ENCODE peak calls at places on chromosomes 6 and 20, in seven cellular contexts. I is adrenal gland, R is non-pigmented ciliary epithelial cell, W is HuH-7, A is small intestine, Z is GDM1, U is Daoy. G is an unnamed sample.

GRCh38 chr20:49399329-49399728 is 83.1 kb downstream of the KCNB1 start:
- DNase-seq in W (no peak), I (no peak), U (no peak), A (no peak), Z (no peak), R (no peak), G (no peak)

GRCh38 chr6:161880070-161880469 is 606.2 kb upstream of the AGPAT4 start:
- DNase-seq in U (no peak), W (no peak), A (no peak), Z (no peak), I (no peak), R (no peak), G (no peak)

GRCh38 chr20:9422335-9422734 is 92.1 kb upstream of the LAMP5 start:
- DNase-seq in I (no peak), U (no peak), A (no peak), W (no peak), Z (no peak), R (no peak), G (no peak)

GRCh38 chr20:46571418-46571817 is 21.0 kb upstream of the OCSTAMP start:
- DNase-seq in R (no peak), A (no peak), I (no peak), W (no peak), Z (no peak), U (no peak), G (no peak)

GRCh38 chr6:5135783-5136376 is 50.7 kb downstream of the PPP1R3G start:
- DNase-seq in U (peak; percentile 62), I (no peak), Z (no peak), W (peak; percentile 20), R (no peak), A (peak; percentile 8), G (no peak)

GRCh38 chr6:34742094-34742493 is 15.2 kb upstream of the SNRPC start:
- DNase-seq in I (no peak), Z (no peak), A (no peak), W (no peak), U (no peak), R (no peak), G (no peak)

GRCh38 chr6:153568601-153569000 is 437.5 kb upstream of the RGS17 start:
- DNase-seq in Z (no peak), U (no peak), W (no peak), I (no peak), R (peak; percentile 23), A (no peak), G (no peak)

GRCh38 chr6:40947876-40948514 is 91.0 kb downstream of the UNC5CL start:
- DNase-seq in U (peak; percentile 51), W (no peak), A (no peak), I (no peak), Z (no peak), R (peak; percentile 49), G (no peak)

GRCh38 chr20:44166477-44166876 is 20.5 kb downstream of the JPH2 start:
- DNase-seq in R (no peak), Z (no peak), W (no peak), I (peak; percentile 53), A (no peak), U (peak; percentile 61), G (no peak)

GRCh38 chr20:34709836-34710567 is 5.9 kb downstream of the TP53INP2 start:
- DNase-seq in I (peak; percentile 61), A (peak; percentile 56), U (peak; percentile 65), R (no peak), Z (peak; percentile 65), W (peak; percentile 63), G (peak; percentile 68)

GRCh38 chr6:121485359-121485809 is 49.9 kb downstream of the GJA1 start:
- DNase-seq in W (no peak), U (no peak), R (no peak), Z (no peak), I (no peak), A (no peak), G (no peak)